ENCODE peak calls at places on chromosome 4, in six cellular contexts. One of them, this sample, is unnamed. For H3K4me1, the result is how much of the 10 kb centered on the place peaks cover.

GRCh38 chr4:115944146-115944905 is 830.9 kb upstream of the NDST4 start:
- DNase-seq in right cardiac atrium: no peak
- DNase-seq in pancreas: no peak
- DNase-seq in foreskin keratinocyte: no peak
- DNase-seq in CD4-positive, alpha-beta memory T cell: no peak
- DNase-seq in Panc1: no peak
- DNase-seq in this sample: no peak

GRCh38 chr4:61841710-61842109 is 641.6 kb downstream of the ADGRL3 start:
- DNase-seq in right cardiac atrium: no peak
- DNase-seq in pancreas: no peak
- DNase-seq in foreskin keratinocyte: no peak
- DNase-seq in CD4-positive, alpha-beta memory T cell: no peak
- DNase-seq in Panc1: no peak
- DNase-seq in this sample: no peak

GRCh38 chr4:158530391-158530790 is 8.7 kb downstream of the RXFP1 start:
- DNase-seq in right cardiac atrium: no peak
- DNase-seq in pancreas: no peak
- DNase-seq in foreskin keratinocyte: no peak
- DNase-seq in CD4-positive, alpha-beta memory T cell: no peak
- DNase-seq in Panc1: no peak
- DNase-seq in this sample: no peak

GRCh38 chr4:7358100-7358735 is 76.5 kb downstream of the PSAPL1 start:
- DNase-seq in right cardiac atrium: peak
- DNase-seq in pancreas: no peak
- DNase-seq in foreskin keratinocyte: peak
- DNase-seq in CD4-positive, alpha-beta memory T cell: no peak
- DNase-seq in Panc1: peak
- DNase-seq in this sample: peak

GRCh38 chr4:21522296-21522695 is 426.3 kb downstream of the KCNIP4 start:
- DNase-seq in right cardiac atrium: no peak
- DNase-seq in pancreas: no peak
- DNase-seq in foreskin keratinocyte: no peak
- DNase-seq in CD4-positive, alpha-beta memory T cell: no peak
- DNase-seq in Panc1: no peak
- DNase-seq in this sample: no peak

GRCh38 chr4:160136021-160136420 is 1033.1 kb downstream of the RAPGEF2 start:
- DNase-seq in right cardiac atrium: no peak
- DNase-seq in pancreas: no peak
- DNase-seq in foreskin keratinocyte: peak
- DNase-seq in CD4-positive, alpha-beta memory T cell: no peak
- DNase-seq in Panc1: no peak
- DNase-seq in this sample: no peak

GRCh38 chr4:158906073-158906472 is 137.2 kb downstream of the FNIP2 start:
- DNase-seq in right cardiac atrium: no peak
- DNase-seq in pancreas: no peak
- DNase-seq in foreskin keratinocyte: no peak
- DNase-seq in CD4-positive, alpha-beta memory T cell: peak
- DNase-seq in Panc1: no peak
- DNase-seq in this sample: no peak

GRCh38 chr4:55510685-55511084 is 36.0 kb downstream of the CLOCK start:
- DNase-seq in right cardiac atrium: no peak
- DNase-seq in pancreas: no peak
- DNase-seq in foreskin keratinocyte: no peak
- DNase-seq in CD4-positive, alpha-beta memory T cell: no peak
- DNase-seq in Panc1: no peak
- DNase-seq in this sample: no peak

GRCh38 chr4:165787516-165788274 is 85.3 kb upstream of the TLL1 start:
- DNase-seq in right cardiac atrium: no peak
- DNase-seq in pancreas: no peak
- DNase-seq in foreskin keratinocyte: peak
- DNase-seq in CD4-positive, alpha-beta memory T cell: no peak
- DNase-seq in Panc1: no peak
- DNase-seq in this sample: no peak

GRCh38 chr4:94545296-94545695 is 93.6 kb downstream of the PDLIM5 start:
- DNase-seq in right cardiac atrium: no peak
- DNase-seq in pancreas: no peak
- DNase-seq in foreskin keratinocyte: peak
- DNase-seq in CD4-positive, alpha-beta memory T cell: no peak
- DNase-seq in Panc1: no peak
- DNase-seq in this sample: no peak

GRCh38 chr4:12588572-12588971 is 895.6 kb downstream of the RAB28 start:
- DNase-seq in right cardiac atrium: no peak
- DNase-seq in pancreas: no peak
- DNase-seq in foreskin keratinocyte: no peak
- DNase-seq in CD4-positive, alpha-beta memory T cell: no peak
- DNase-seq in Panc1: no peak
- DNase-seq in this sample: no peak
- H3K4me1 ChIP-seq in right cardiac atrium: under half
- H3K4me1 ChIP-seq in pancreas: under half
- H3K4me1 ChIP-seq in foreskin keratinocyte: under half
- H3K4me1 ChIP-seq in CD4-positive, alpha-beta memory T cell: under half
- H3K4me1 ChIP-seq in Panc1: under half
- H3K4me1 ChIP-seq in this sample: under half

DNA sequence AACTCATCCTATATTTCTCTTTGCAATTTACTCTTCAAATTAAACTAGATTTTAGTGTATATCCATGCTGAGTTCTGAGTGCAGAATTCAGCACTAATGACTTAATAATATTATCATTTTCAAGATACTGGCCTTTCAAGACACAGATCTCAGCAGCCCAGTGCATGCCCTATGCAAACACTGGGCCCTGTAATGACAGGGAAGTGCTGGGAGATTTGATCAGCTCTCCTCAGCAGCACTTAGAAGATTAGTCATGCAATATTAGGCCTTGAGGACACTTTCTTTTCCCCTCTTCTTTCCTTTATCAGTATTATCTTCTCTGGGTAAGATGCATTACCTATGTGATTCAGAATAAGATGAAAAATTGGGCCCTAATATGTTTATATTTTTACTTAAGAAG is 207.1 kb downstream of the PPP3CA start:
- DNase-seq in right cardiac atrium: no peak
- DNase-seq in pancreas: no peak
- DNase-seq in foreskin keratinocyte: no peak
- DNase-seq in CD4-positive, alpha-beta memory T cell: no peak
- DNase-seq in Panc1: no peak
- DNase-seq in this sample: no peak
- H3K4me1 ChIP-seq in right cardiac atrium: under half
- H3K4me1 ChIP-seq in pancreas: under half
- H3K4me1 ChIP-seq in foreskin keratinocyte: under half
- H3K4me1 ChIP-seq in CD4-positive, alpha-beta memory T cell: under half
- H3K4me1 ChIP-seq in Panc1: under half
- H3K4me1 ChIP-seq in this sample: under half

GRCh38 chr4:87047281-87047798 is 112.5 kb downstream of the AFF1 start:
- DNase-seq in right cardiac atrium: no peak
- DNase-seq in pancreas: no peak
- DNase-seq in foreskin keratinocyte: no peak
- DNase-seq in CD4-positive, alpha-beta memory T cell: no peak
- DNase-seq in Panc1: no peak
- DNase-seq in this sample: no peak

GRCh38 chr4:87042986-87043820 is 108.4 kb downstream of the AFF1 start:
- DNase-seq in right cardiac atrium: no peak
- DNase-seq in pancreas: no peak
- DNase-seq in foreskin keratinocyte: no peak
- DNase-seq in CD4-positive, alpha-beta memory T cell: no peak
- DNase-seq in Panc1: no peak
- DNase-seq in this sample: no peak

GRCh38 chr4:87046111-87046510 is 111.3 kb downstream of the AFF1 start:
- DNase-seq in right cardiac atrium: no peak
- DNase-seq in pancreas: no peak
- DNase-seq in foreskin keratinocyte: no peak
- DNase-seq in CD4-positive, alpha-beta memory T cell: no peak
- DNase-seq in Panc1: no peak
- DNase-seq in this sample: no peak

GRCh38 chr4:87044511-87045369 is 109.9 kb downstream of the AFF1 start:
- DNase-seq in right cardiac atrium: no peak
- DNase-seq in pancreas: no peak
- DNase-seq in foreskin keratinocyte: peak
- DNase-seq in CD4-positive, alpha-beta memory T cell: no peak
- DNase-seq in Panc1: no peak
- DNase-seq in this sample: no peak

GRCh38 chr4:87045659-87046058 is 110.8 kb downstream of the AFF1 start:
- DNase-seq in right cardiac atrium: no peak
- DNase-seq in pancreas: no peak
- DNase-seq in foreskin keratinocyte: no peak
- DNase-seq in CD4-positive, alpha-beta memory T cell: no peak
- DNase-seq in Panc1: no peak
- DNase-seq in this sample: no peak
- H3K4me1 ChIP-seq in right cardiac atrium: under half
- H3K4me1 ChIP-seq in pancreas: under half
- H3K4me1 ChIP-seq in foreskin keratinocyte: under half
- H3K4me1 ChIP-seq in CD4-positive, alpha-beta memory T cell: under half
- H3K4me1 ChIP-seq in Panc1: under half
- H3K4me1 ChIP-seq in this sample: half or more

GRCh38 chr4:76691767-76692689 is 205.9 kb downstream of the SOWAHB start:
- DNase-seq in right cardiac atrium: no peak
- DNase-seq in pancreas: no peak
- DNase-seq in foreskin keratinocyte: no peak
- DNase-seq in CD4-positive, alpha-beta memory T cell: no peak
- DNase-seq in Panc1: no peak
- DNase-seq in this sample: no peak

GRCh38 chr4:76689079-76689817 is 208.7 kb downstream of the SOWAHB start:
- DNase-seq in right cardiac atrium: peak
- DNase-seq in pancreas: peak
- DNase-seq in foreskin keratinocyte: no peak
- DNase-seq in CD4-positive, alpha-beta memory T cell: no peak
- DNase-seq in Panc1: no peak
- DNase-seq in this sample: peak

GRCh38 chr4:76692761-76693160 is 205.2 kb downstream of the SOWAHB start:
- DNase-seq in right cardiac atrium: no peak
- DNase-seq in pancreas: no peak
- DNase-seq in foreskin keratinocyte: no peak
- DNase-seq in CD4-positive, alpha-beta memory T cell: no peak
- DNase-seq in Panc1: no peak
- DNase-seq in this sample: no peak

GRCh38 chr4:76690091-76690905 is 207.6 kb downstream of the SOWAHB start:
- DNase-seq in right cardiac atrium: no peak
- DNase-seq in pancreas: no peak
- DNase-seq in foreskin keratinocyte: no peak
- DNase-seq in CD4-positive, alpha-beta memory T cell: no peak
- DNase-seq in Panc1: no peak
- DNase-seq in this sample: no peak

GRCh38 chr4:76690906-76691275 is 207.1 kb downstream of the SOWAHB start:
- DNase-seq in right cardiac atrium: no peak
- DNase-seq in pancreas: no peak
- DNase-seq in foreskin keratinocyte: no peak
- DNase-seq in CD4-positive, alpha-beta memory T cell: no peak
- DNase-seq in Panc1: no peak
- DNase-seq in this sample: no peak
- H3K4me1 ChIP-seq in right cardiac atrium: under half
- H3K4me1 ChIP-seq in pancreas: under half
- H3K4me1 ChIP-seq in foreskin keratinocyte: under half
- H3K4me1 ChIP-seq in CD4-positive, alpha-beta memory T cell: under half
- H3K4me1 ChIP-seq in Panc1: under half
- H3K4me1 ChIP-seq in this sample: under half

GRCh38 chr4:140735779-140736391 is 20.3 kb downstream of the TBC1D9 start:
- DNase-seq in right cardiac atrium: no peak
- DNase-seq in pancreas: no peak
- DNase-seq in foreskin keratinocyte: no peak
- DNase-seq in CD4-positive, alpha-beta memory T cell: no peak
- DNase-seq in Panc1: no peak
- DNase-seq in this sample: no peak
- H3K4me1 ChIP-seq in right cardiac atrium: under half
- H3K4me1 ChIP-seq in pancreas: under half
- H3K4me1 ChIP-seq in foreskin keratinocyte: under half
- H3K4me1 ChIP-seq in CD4-positive, alpha-beta memory T cell: under half
- H3K4me1 ChIP-seq in Panc1: under half
- H3K4me1 ChIP-seq in this sample: under half

DNA sequence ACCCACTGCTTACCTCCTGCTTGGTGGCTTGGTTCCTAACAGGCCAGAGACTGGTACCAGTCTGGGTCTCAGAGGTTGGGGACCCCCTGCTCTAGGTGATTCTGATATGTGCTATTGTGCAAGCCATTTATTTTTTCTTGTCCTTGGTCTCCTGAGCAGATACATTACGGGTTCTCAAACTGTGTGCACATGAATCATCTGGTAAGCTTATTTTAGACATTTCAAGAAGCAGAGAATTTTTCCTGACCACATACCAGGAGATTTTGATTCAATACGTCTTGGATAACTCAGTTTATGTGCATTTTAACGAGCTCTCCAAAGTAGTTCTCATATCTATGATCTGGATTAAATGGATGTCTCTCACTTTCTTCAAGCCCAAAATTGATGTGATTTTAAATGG is 77.2 kb downstream of the FHIP1A start:
- DNase-seq in right cardiac atrium: no peak
- DNase-seq in pancreas: no peak
- DNase-seq in foreskin keratinocyte: no peak
- DNase-seq in CD4-positive, alpha-beta memory T cell: no peak
- DNase-seq in Panc1: no peak
- DNase-seq in this sample: no peak
- H3K4me1 ChIP-seq in right cardiac atrium: under half
- H3K4me1 ChIP-seq in pancreas: under half
- H3K4me1 ChIP-seq in foreskin keratinocyte: under half
- H3K4me1 ChIP-seq in CD4-positive, alpha-beta memory T cell: under half
- H3K4me1 ChIP-seq in Panc1: under half
- H3K4me1 ChIP-seq in this sample: under half

DNA sequence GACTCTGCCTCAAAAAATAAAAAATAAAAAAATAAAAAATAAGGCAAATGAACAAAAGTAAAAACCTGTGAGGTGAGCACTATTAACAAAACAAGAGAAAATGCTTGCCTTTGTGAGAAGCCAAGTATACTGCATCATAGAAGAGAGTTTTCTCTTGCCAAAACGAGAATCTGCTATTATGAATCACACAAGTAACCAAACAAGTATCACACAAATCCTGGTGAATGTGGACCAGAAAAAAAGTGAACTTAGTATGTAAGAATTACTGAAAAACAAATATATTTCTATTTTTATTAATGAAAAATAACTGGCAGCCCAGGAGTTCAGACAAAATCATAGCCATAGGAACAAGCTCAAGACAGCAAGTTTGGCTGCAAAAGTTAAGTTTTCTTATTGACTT is 193.5 kb downstream of the PDGFC start:
- DNase-seq in right cardiac atrium: no peak
- DNase-seq in pancreas: no peak
- DNase-seq in foreskin keratinocyte: no peak
- DNase-seq in CD4-positive, alpha-beta memory T cell: no peak
- DNase-seq in Panc1: no peak
- DNase-seq in this sample: no peak
- H3K4me1 ChIP-seq in right cardiac atrium: under half
- H3K4me1 ChIP-seq in pancreas: under half
- H3K4me1 ChIP-seq in foreskin keratinocyte: half or more
- H3K4me1 ChIP-seq in CD4-positive, alpha-beta memory T cell: under half
- H3K4me1 ChIP-seq in Panc1: under half
- H3K4me1 ChIP-seq in this sample: under half

GRCh38 chr4:107858158-107858742 is 33.5 kb downstream of the SGMS2 start:
- DNase-seq in right cardiac atrium: no peak
- DNase-seq in pancreas: no peak
- DNase-seq in foreskin keratinocyte: no peak
- DNase-seq in CD4-positive, alpha-beta memory T cell: no peak
- DNase-seq in Panc1: no peak
- DNase-seq in this sample: no peak

GRCh38 chr4:107854326-107855030 is 29.7 kb downstream of the SGMS2 start:
- DNase-seq in right cardiac atrium: no peak
- DNase-seq in pancreas: no peak
- DNase-seq in foreskin keratinocyte: no peak
- DNase-seq in CD4-positive, alpha-beta memory T cell: no peak
- DNase-seq in Panc1: no peak
- DNase-seq in this sample: no peak

GRCh38 chr4:107857741-107858140 is 33.0 kb downstream of the SGMS2 start:
- DNase-seq in right cardiac atrium: no peak
- DNase-seq in pancreas: no peak
- DNase-seq in foreskin keratinocyte: no peak
- DNase-seq in CD4-positive, alpha-beta memory T cell: no peak
- DNase-seq in Panc1: no peak
- DNase-seq in this sample: no peak

GRCh38 chr4:107855723-107856122 is 31.0 kb downstream of the SGMS2 start:
- DNase-seq in right cardiac atrium: no peak
- DNase-seq in pancreas: no peak
- DNase-seq in foreskin keratinocyte: no peak
- DNase-seq in CD4-positive, alpha-beta memory T cell: no peak
- DNase-seq in Panc1: no peak
- DNase-seq in this sample: no peak

GRCh38 chr4:107856901-107857300 is 32.2 kb downstream of the SGMS2 start:
- DNase-seq in right cardiac atrium: no peak
- DNase-seq in pancreas: no peak
- DNase-seq in foreskin keratinocyte: no peak
- DNase-seq in CD4-positive, alpha-beta memory T cell: no peak
- DNase-seq in Panc1: no peak
- DNase-seq in this sample: no peak
- H3K4me1 ChIP-seq in right cardiac atrium: under half
- H3K4me1 ChIP-seq in pancreas: under half
- H3K4me1 ChIP-seq in foreskin keratinocyte: under half
- H3K4me1 ChIP-seq in CD4-positive, alpha-beta memory T cell: under half
- H3K4me1 ChIP-seq in Panc1: under half
- H3K4me1 ChIP-seq in this sample: under half